ENCODE peak calls at places on chromosomes 6 and 20, in seven cellular contexts. Y, V, Q, J, O, B and F are unnamed samples.

GRCh38 chr6:167683028-167683862 is 143.5 kb upstream of the AFDN start:
- DNase-seq in O (peak), Y (peak), V (peak), B (peak), Q (peak), J (no peak), F (no peak)

GRCh38 chr20:25291432-25292133 is 43.7 kb downstream of the PYGB start:
- DNase-seq in B (no peak), Y (no peak), J (no peak), O (peak), Q (peak), V (no peak), F (no peak)

GRCh38 chr20:45911486-45912343 is at the start of gene PLTP:
- DNase-seq in B (no peak), J (peak), Y (no peak), V (no peak), Q (peak), O (peak), F (peak)

GRCh38 chr6:153449279-153449678 is 318.2 kb upstream of the RGS17 start:
- DNase-seq in V (no peak), B (no peak), O (no peak), Q (no peak), Y (no peak), J (no peak), F (no peak)

GRCh38 chr6:104633125-104633524 is 226.6 kb downstream of the HACE1 start:
- DNase-seq in Y (no peak), O (no peak), B (no peak), J (no peak), Q (no peak), V (no peak), F (no peak)

GRCh38 chr6:135291288-135292116 is 110.4 kb downstream of the MYB start:
- DNase-seq in Q (no peak), V (peak), Y (peak), O (no peak), B (peak), J (no peak), F (no peak)

GRCh38 chr6:897561-898207 is 204.7 kb upstream of the EXOC2 start:
- DNase-seq in B (no peak), Q (no peak), V (no peak), Y (no peak), J (no peak), O (no peak), F (no peak)

GRCh38 chr20:2358006-2358405 is 22.7 kb upstream of the TGM6 start:
- DNase-seq in J (no peak), B (no peak), Y (no peak), V (no peak), O (no peak), Q (no peak), F (no peak)

GRCh38 chr6:884570-884969 is 191.6 kb upstream of the EXOC2 start:
- DNase-seq in V (no peak), J (no peak), O (no peak), B (no peak), Q (no peak), Y (no peak), F (no peak)

GRCh38 chr20:63739129-63740069 is at the start of gene SLC2A4RG:
- DNase-seq in Q (peak), Y (peak), J (peak), B (peak), V (peak), O (peak), F (peak)

GRCh38 chr6:144007779-144008500 is at the start of gene PLAGL1:
- DNase-seq in O (peak), J (peak), Q (peak), V (peak), Y (peak), B (no peak), F (peak)

GRCh38 chr20:12975833-12976608 is 32.8 kb upstream of the SPTLC3 start:
- DNase-seq in B (no peak), Y (no peak), Q (no peak), O (no peak), V (no peak), J (no peak), F (no peak)

GRCh38 chr6:43699564-43700186 is 12.1 kb upstream of the MRPS18A start:
- DNase-seq in J (no peak), V (peak), B (peak), Q (no peak), Y (peak), O (no peak), F (no peak)

GRCh38 chr6:145532361-145532760 is 203.0 kb downstream of the EPM2A start:
- DNase-seq in Q (no peak), J (no peak), B (no peak), Y (peak), O (no peak), V (no peak), F (no peak)

GRCh38 chr6:70524721-70525286 is 41.9 kb upstream of the SDHAF4 start:
- DNase-seq in O (no peak), B (no peak), Q (no peak), J (no peak), Y (no peak), V (no peak), F (no peak)

GRCh38 chr6:70312165-70312564 is 9.3 kb upstream of the COL9A1 start:
- DNase-seq in Q (no peak), B (peak), J (no peak), Y (peak), O (no peak), V (no peak), F (no peak)

GRCh38 chr6:43070028-43070632 is 6.0 kb upstream of the PTK7 start:
- DNase-seq in O (no peak), Y (peak), B (peak), Q (no peak), J (no peak), V (peak), F (no peak)

GRCh38 chr6:14059791-14060436 is 57.7 kb upstream of the CD83 start:
- DNase-seq in V (peak), J (no peak), Q (peak), Y (no peak), B (no peak), O (no peak), F (no peak)

GRCh38 chr20:62535282-62535811 is 59.6 kb upstream of the GATA5 start:
- DNase-seq in Y (no peak), B (no peak), J (no peak), Q (no peak), O (no peak), V (no peak), F (no peak)

GRCh38 chr20:61757678-61758555 is 307.8 kb downstream of the TAF4 start:
- DNase-seq in V (no peak), B (peak), O (no peak), Q (no peak), Y (no peak), J (peak), F (peak)

GRCh38 chr20:44264287-44264686 is 17.2 kb downstream of the GDAP1L1 start:
- DNase-seq in Q (no peak), O (no peak), Y (no peak), J (no peak), V (no peak), B (no peak), F (no peak)

GRCh38 chr6:83514877-83515466 is 2.6 kb downstream of the PRSS35 start:
- DNase-seq in O (no peak), Y (peak), V (peak), B (peak), J (no peak), Q (peak), F (no peak)

GRCh38 chr20:49668181-49668877 is 45.3 kb downstream of the B4GALT5 start:
- DNase-seq in Y (no peak), V (no peak), Q (no peak), B (no peak), O (no peak), J (peak), F (no peak)
- TF ChIP-seq POLR2A in Y (no peak), V (no peak), Q (no peak), B (no peak), O (no peak), J (no peak), F (no peak)

GRCh38 chr6:123873974-123874373 is 70.3 kb downstream of the NKAIN2 start:
- DNase-seq in B (no peak), O (no peak), V (no peak), Q (no peak), J (no peak), Y (no peak), F (no peak)
- TF ChIP-seq POLR2A in B (no peak), O (no peak), V (no peak), Q (no peak), J (no peak), Y (no peak), F (no peak)

GRCh38 chr6:142946924-142947701 is 2.1 kb upstream of the HIVEP2 start:
- DNase-seq in Y (peak), O (peak), V (peak), Q (peak), B (peak), J (peak), F (peak)

GRCh38 chr6:142947702-142948480 is 2.9 kb upstream of the HIVEP2 start:
- DNase-seq in Q (no peak), O (no peak), J (no peak), B (peak), V (no peak), Y (no peak), F (no peak)

GRCh38 chr6:142945446-142946180 is 637 bp upstream of the HIVEP2 start:
- DNase-seq in O (no peak), Y (no peak), V (peak), B (peak), Q (peak), J (peak), F (peak)

GRCh38 chr6:142945071-142945445 is at the start of gene HIVEP2:
- DNase-seq in V (peak), Y (peak), J (peak), O (peak), B (peak), Q (peak), F (peak)

GRCh38 chr6:142946181-142946923 is 1.4 kb upstream of the HIVEP2 start:
- DNase-seq in O (peak), J (peak), Q (peak), V (peak), B (peak), Y (peak), F (peak)
- TF ChIP-seq POLR2A in O (peak), J (no peak), Q (peak), V (peak), B (peak), Y (peak), F (peak)

GRCh38 chr6:157380779-157381561 is at the start of gene ZDHHC14:
- DNase-seq in B (peak), J (peak), V (peak), O (peak), Y (peak), Q (peak), F (peak)
- TF ChIP-seq POLR2A in B (peak), J (no peak), V (peak), O (peak), Y (no peak), Q (peak), F (peak)

GRCh38 chr20:57388953-57389694 is 2.1 kb upstream of the RBM38 start:
- DNase-seq in Y (peak), B (no peak), Q (peak), O (peak), V (no peak), J (peak), F (peak)
- TF ChIP-seq POLR2A in Y (peak), B (no peak), Q (peak), O (no peak), V (no peak), J (no peak), F (no peak)

GRCh38 chr20:19000071-19000470 is 186.5 kb downstream of the SCP2D1 start:
- DNase-seq in Y (no peak), O (no peak), V (no peak), Q (peak), B (no peak), J (no peak), F (no peak)

GRCh38 chr20:18999076-18999475 is 185.5 kb downstream of the SCP2D1 start:
- DNase-seq in V (no peak), J (no peak), B (no peak), O (no peak), Y (no peak), Q (no peak), F (no peak)

GRCh38 chr20:19004975-19005374 is 191.4 kb downstream of the SCP2D1 start:
- DNase-seq in Q (no peak), Y (no peak), O (no peak), V (no peak), B (no peak), J (no peak), F (no peak)

GRCh38 chr20:19003759-19004336 is 190.3 kb downstream of the SCP2D1 start:
- DNase-seq in Y (no peak), O (no peak), Q (no peak), V (no peak), J (no peak), B (no peak), F (no peak)

GRCh38 chr20:19001177-19001576 is 187.6 kb downstream of the SCP2D1 start:
- DNase-seq in B (no peak), O (no peak), J (no peak), Y (no peak), V (no peak), Q (no peak), F (no peak)
- TF ChIP-seq POLR2A in B (no peak), O (no peak), J (no peak), Y (no peak), V (no peak), Q (no peak), F (no peak)

GRCh38 chr6:25278914-25279747 is at the start of gene CARMIL1:
- DNase-seq in B (peak), Y (peak), J (peak), V (peak), O (peak), Q (peak), F (peak)
- TF ChIP-seq POLR2A in B (peak), Y (no peak), J (no peak), V (peak), O (no peak), Q (peak), F (no peak)

GRCh38 chr20:53652090-53652858 is 58.6 kb upstream of the ZNF217 start:
- DNase-seq in O (no peak), Y (peak), J (no peak), B (no peak), V (peak), Q (no peak), F (no peak)
- TF ChIP-seq POLR2A in O (no peak), Y (peak), J (no peak), B (no peak), V (no peak), Q (peak), F (no peak)

GRCh38 chr20:33490023-33490933 is at the start of gene CBFA2T2:
- DNase-seq in Q (peak), V (peak), J (no peak), O (peak), B (peak), Y (peak), F (peak)
- TF ChIP-seq POLR2A in Q (no peak), V (no peak), J (no peak), O (no peak), B (peak), Y (no peak), F (no peak)

DNA sequence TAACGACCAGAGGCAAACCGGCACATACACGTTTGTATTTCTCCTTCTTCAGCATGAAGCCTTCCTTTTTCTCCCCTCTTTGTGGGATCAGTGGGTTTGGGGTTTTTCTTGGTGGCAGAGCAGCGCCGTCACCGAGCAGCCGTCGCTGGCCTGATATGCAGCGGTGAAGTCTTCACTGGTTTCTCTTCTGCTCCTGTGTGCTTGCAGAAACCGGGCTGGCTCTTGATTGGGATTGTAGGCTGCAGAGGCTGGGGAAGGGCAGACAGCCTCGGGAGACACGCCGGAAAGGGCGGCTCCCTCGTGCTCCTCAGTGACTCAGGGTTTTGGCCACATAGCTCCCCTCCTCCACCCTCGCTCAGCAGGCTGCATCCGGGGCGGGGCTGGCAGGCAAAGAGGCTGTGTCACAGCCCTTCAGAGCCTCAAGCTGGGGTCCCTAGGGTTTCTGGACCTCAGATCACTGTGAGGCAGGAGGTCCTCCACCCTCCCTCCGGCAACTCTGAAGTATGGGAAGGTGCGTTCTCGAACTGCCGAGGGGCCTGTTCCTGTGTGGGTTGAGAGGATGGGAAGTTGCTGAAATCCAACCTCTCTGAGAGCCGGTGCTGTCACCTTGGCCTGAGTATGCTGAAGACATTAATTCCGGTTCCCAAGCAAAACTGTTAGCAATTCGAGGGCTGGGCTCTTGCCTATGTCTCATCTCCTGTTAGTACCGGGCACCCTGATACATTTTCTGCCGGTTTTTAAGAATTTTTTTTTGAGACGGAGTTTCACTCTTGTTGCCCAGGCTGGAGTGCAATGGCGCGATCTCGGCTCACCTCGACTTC is 24.2 kb downstream of the NQO2 start:
- DNase-seq in Y (no peak), V (peak), Q (peak), B (peak), J (peak), O (peak), F (peak)
- TF ChIP-seq POLR2A in Y (no peak), V (peak), Q (peak), B (peak), J (peak), O (peak), F (peak)